ENCODE peak calls at places on chromosomes 5 and 9, in eight cellular contexts. One of them, this sample, is unnamed.

GRCh38 chr9:135617538-135617900 is 21.8 kb downstream of the GLT6D1 start:
- DNase-seq in amniotic epithelial cell: no peak
- DNase-seq in glutamatergic neuron: no peak
- DNase-seq in fibroblast of villous mesenchyme: no peak
- DNase-seq in choroid plexus epithelial cell: no peak
- DNase-seq in BE2C: no peak
- DNase-seq in NCI-H1092 treated with DMSO at 0.1 percent for 48 hours: no peak
- DNase-seq in AG09309: no peak
- DNase-seq in this sample: no peak

GRCh38 chr5:160064979-160065619 is 54.2 kb downstream of the PWWP2A start:
- DNase-seq in choroid plexus epithelial cell: no peak
- DNase-seq in BE2C: no peak
- DNase-seq in amniotic epithelial cell: no peak
- DNase-seq in AG09309: no peak
- DNase-seq in NCI-H1092 treated with DMSO at 0.1 percent for 48 hours: no peak
- DNase-seq in fibroblast of villous mesenchyme: peak
- DNase-seq in glutamatergic neuron: no peak
- DNase-seq in this sample: no peak

GRCh38 chr9:136665704-136666363 is 3.1 kb downstream of the EGFL7 start:
- DNase-seq in glutamatergic neuron: no peak
- DNase-seq in fibroblast of villous mesenchyme: no peak
- DNase-seq in AG09309: no peak
- DNase-seq in amniotic epithelial cell: no peak
- DNase-seq in choroid plexus epithelial cell: no peak
- DNase-seq in NCI-H1092 treated with DMSO at 0.1 percent for 48 hours: no peak
- DNase-seq in BE2C: no peak
- DNase-seq in this sample: no peak

GRCh38 chr5:52773342-52773741 is 14.4 kb upstream of the ITGA1 start:
- DNase-seq in BE2C: no peak
- DNase-seq in NCI-H1092 treated with DMSO at 0.1 percent for 48 hours: no peak
- DNase-seq in AG09309: no peak
- DNase-seq in glutamatergic neuron: no peak
- DNase-seq in fibroblast of villous mesenchyme: no peak
- DNase-seq in choroid plexus epithelial cell: no peak
- DNase-seq in amniotic epithelial cell: no peak
- DNase-seq in this sample: no peak

GRCh38 chr5:32326216-32326772 is 13.6 kb upstream of the MTMR12 start:
- DNase-seq in BE2C: no peak
- DNase-seq in choroid plexus epithelial cell: peak
- DNase-seq in NCI-H1092 treated with DMSO at 0.1 percent for 48 hours: no peak
- DNase-seq in amniotic epithelial cell: peak
- DNase-seq in glutamatergic neuron: no peak
- DNase-seq in fibroblast of villous mesenchyme: peak
- DNase-seq in AG09309: no peak
- DNase-seq in this sample: no peak

GRCh38 chr9:91757802-91758201 is 192.2 kb downstream of the ROR2 start:
- DNase-seq in fibroblast of villous mesenchyme: no peak
- DNase-seq in choroid plexus epithelial cell: no peak
- DNase-seq in AG09309: no peak
- DNase-seq in BE2C: no peak
- DNase-seq in amniotic epithelial cell: no peak
- DNase-seq in glutamatergic neuron: no peak
- DNase-seq in NCI-H1092 treated with DMSO at 0.1 percent for 48 hours: no peak
- DNase-seq in this sample: no peak

GRCh38 chr9:98429613-98430012 is 174.2 kb upstream of the TBC1D2 start:
- DNase-seq in fibroblast of villous mesenchyme: peak
- DNase-seq in BE2C: no peak
- DNase-seq in NCI-H1092 treated with DMSO at 0.1 percent for 48 hours: no peak
- DNase-seq in choroid plexus epithelial cell: peak
- DNase-seq in AG09309: peak
- DNase-seq in amniotic epithelial cell: peak
- DNase-seq in glutamatergic neuron: no peak
- DNase-seq in this sample: peak

GRCh38 chr5:66513130-66513529 is 83.1 kb upstream of the MAST4 start:
- DNase-seq in amniotic epithelial cell: no peak
- DNase-seq in glutamatergic neuron: no peak
- DNase-seq in choroid plexus epithelial cell: no peak
- DNase-seq in AG09309: no peak
- DNase-seq in BE2C: no peak
- DNase-seq in fibroblast of villous mesenchyme: no peak
- DNase-seq in NCI-H1092 treated with DMSO at 0.1 percent for 48 hours: no peak
- DNase-seq in this sample: no peak

GRCh38 chr9:136784249-136784996 is 6.7 kb upstream of the TMEM141 start:
- DNase-seq in choroid plexus epithelial cell: no peak
- DNase-seq in glutamatergic neuron: no peak
- DNase-seq in NCI-H1092 treated with DMSO at 0.1 percent for 48 hours: peak
- DNase-seq in BE2C: peak
- DNase-seq in amniotic epithelial cell: no peak
- DNase-seq in fibroblast of villous mesenchyme: no peak
- DNase-seq in AG09309: no peak
- DNase-seq in this sample: no peak

GRCh38 chr5:10578869-10579268 is 15.0 kb downstream of the ANKRD33B start:
- DNase-seq in glutamatergic neuron: no peak
- DNase-seq in amniotic epithelial cell: no peak
- DNase-seq in NCI-H1092 treated with DMSO at 0.1 percent for 48 hours: no peak
- DNase-seq in AG09309: no peak
- DNase-seq in choroid plexus epithelial cell: no peak
- DNase-seq in BE2C: no peak
- DNase-seq in fibroblast of villous mesenchyme: no peak
- DNase-seq in this sample: no peak

GRCh38 chr9:137757139-137757538 is 120.4 kb upstream of the CACNA1B start:
- DNase-seq in fibroblast of villous mesenchyme: peak
- DNase-seq in NCI-H1092 treated with DMSO at 0.1 percent for 48 hours: no peak
- DNase-seq in amniotic epithelial cell: no peak
- DNase-seq in choroid plexus epithelial cell: peak
- DNase-seq in BE2C: no peak
- DNase-seq in AG09309: no peak
- DNase-seq in glutamatergic neuron: no peak
- DNase-seq in this sample: no peak

GRCh38 chr5:112202694-112203093 is 216.4 kb downstream of the EPB41L4A start:
- DNase-seq in choroid plexus epithelial cell: no peak
- DNase-seq in glutamatergic neuron: no peak
- DNase-seq in BE2C: no peak
- DNase-seq in AG09309: no peak
- DNase-seq in amniotic epithelial cell: no peak
- DNase-seq in fibroblast of villous mesenchyme: no peak
- DNase-seq in NCI-H1092 treated with DMSO at 0.1 percent for 48 hours: no peak
- DNase-seq in this sample: no peak

GRCh38 chr5:149389552-149390495 is 10.7 kb upstream of the IL17B start:
- DNase-seq in choroid plexus epithelial cell: no peak
- DNase-seq in fibroblast of villous mesenchyme: peak
- DNase-seq in NCI-H1092 treated with DMSO at 0.1 percent for 48 hours: no peak
- DNase-seq in BE2C: peak
- DNase-seq in glutamatergic neuron: no peak
- DNase-seq in AG09309: no peak
- DNase-seq in amniotic epithelial cell: no peak
- DNase-seq in this sample: no peak

GRCh38 chr5:127358274-127358673 is 67.7 kb downstream of the MEGF10 start:
- DNase-seq in fibroblast of villous mesenchyme: peak
- DNase-seq in glutamatergic neuron: no peak
- DNase-seq in NCI-H1092 treated with DMSO at 0.1 percent for 48 hours: no peak
- DNase-seq in amniotic epithelial cell: peak
- DNase-seq in AG09309: peak
- DNase-seq in BE2C: no peak
- DNase-seq in choroid plexus epithelial cell: peak
- DNase-seq in this sample: peak

GRCh38 chr5:6711409-6712135 is 1.7 kb upstream of the TENT4A start:
- DNase-seq in choroid plexus epithelial cell: no peak
- DNase-seq in NCI-H1092 treated with DMSO at 0.1 percent for 48 hours: no peak
- DNase-seq in BE2C: no peak
- DNase-seq in AG09309: no peak
- DNase-seq in fibroblast of villous mesenchyme: no peak
- DNase-seq in glutamatergic neuron: no peak
- DNase-seq in amniotic epithelial cell: no peak
- DNase-seq in this sample: no peak

GRCh38 chr5:34743878-34744277 is 87.8 kb downstream of the RAI14 start:
- DNase-seq in glutamatergic neuron: no peak
- DNase-seq in AG09309: peak
- DNase-seq in fibroblast of villous mesenchyme: peak
- DNase-seq in choroid plexus epithelial cell: peak
- DNase-seq in NCI-H1092 treated with DMSO at 0.1 percent for 48 hours: no peak
- DNase-seq in BE2C: no peak
- DNase-seq in amniotic epithelial cell: peak
- DNase-seq in this sample: peak

GRCh38 chr5:54719384-54720306 is 202.1 kb downstream of the SNX18 start:
- DNase-seq in NCI-H1092 treated with DMSO at 0.1 percent for 48 hours: no peak
- DNase-seq in choroid plexus epithelial cell: peak
- DNase-seq in BE2C: no peak
- DNase-seq in AG09309: peak
- DNase-seq in amniotic epithelial cell: peak
- DNase-seq in glutamatergic neuron: no peak
- DNase-seq in fibroblast of villous mesenchyme: peak
- DNase-seq in this sample: peak

GRCh38 chr5:172564883-172565282 is 76.2 kb upstream of the NEURL1B start:
- DNase-seq in fibroblast of villous mesenchyme: no peak
- DNase-seq in choroid plexus epithelial cell: no peak
- DNase-seq in amniotic epithelial cell: no peak
- DNase-seq in AG09309: no peak
- DNase-seq in NCI-H1092 treated with DMSO at 0.1 percent for 48 hours: peak
- DNase-seq in BE2C: no peak
- DNase-seq in glutamatergic neuron: no peak
- DNase-seq in this sample: no peak

GRCh38 chr5:79011219-79011836 is 26.2 kb upstream of the ARSB start:
- DNase-seq in choroid plexus epithelial cell: peak
- DNase-seq in NCI-H1092 treated with DMSO at 0.1 percent for 48 hours: no peak
- DNase-seq in AG09309: peak
- DNase-seq in amniotic epithelial cell: peak
- DNase-seq in fibroblast of villous mesenchyme: no peak
- DNase-seq in glutamatergic neuron: no peak
- DNase-seq in BE2C: no peak
- DNase-seq in this sample: no peak

GRCh38 chr9:87386490-87386889 is 111.2 kb upstream of the DAPK1 start:
- DNase-seq in glutamatergic neuron: no peak
- DNase-seq in amniotic epithelial cell: no peak
- DNase-seq in BE2C: no peak
- DNase-seq in NCI-H1092 treated with DMSO at 0.1 percent for 48 hours: peak
- DNase-seq in AG09309: no peak
- DNase-seq in fibroblast of villous mesenchyme: no peak
- DNase-seq in choroid plexus epithelial cell: peak
- DNase-seq in this sample: no peak

GRCh38 chr9:96719538-96720315 is 58.2 kb downstream of the ZNF510 start:
- DNase-seq in amniotic epithelial cell: no peak
- DNase-seq in choroid plexus epithelial cell: no peak
- DNase-seq in glutamatergic neuron: no peak
- DNase-seq in AG09309: no peak
- DNase-seq in NCI-H1092 treated with DMSO at 0.1 percent for 48 hours: peak
- DNase-seq in fibroblast of villous mesenchyme: no peak
- DNase-seq in BE2C: peak
- DNase-seq in this sample: no peak

GRCh38 chr9:17137576-17137975 is 2.7 kb downstream of the CNTLN start:
- DNase-seq in AG09309: no peak
- DNase-seq in glutamatergic neuron: no peak
- DNase-seq in fibroblast of villous mesenchyme: peak
- DNase-seq in NCI-H1092 treated with DMSO at 0.1 percent for 48 hours: no peak
- DNase-seq in amniotic epithelial cell: peak
- DNase-seq in choroid plexus epithelial cell: peak
- DNase-seq in BE2C: no peak
- DNase-seq in this sample: no peak

GRCh38 chr5:1104327-1105006 is 7.4 kb downstream of the SLC12A7 start:
- DNase-seq in amniotic epithelial cell: no peak
- DNase-seq in glutamatergic neuron: no peak
- DNase-seq in choroid plexus epithelial cell: no peak
- DNase-seq in AG09309: no peak
- DNase-seq in fibroblast of villous mesenchyme: no peak
- DNase-seq in BE2C: no peak
- DNase-seq in NCI-H1092 treated with DMSO at 0.1 percent for 48 hours: no peak
- DNase-seq in this sample: no peak

GRCh38 chr9:128913048-128913900 is 7.5 kb upstream of the PHYHD1 start:
- DNase-seq in amniotic epithelial cell: no peak
- DNase-seq in BE2C: no peak
- DNase-seq in NCI-H1092 treated with DMSO at 0.1 percent for 48 hours: no peak
- DNase-seq in fibroblast of villous mesenchyme: no peak
- DNase-seq in choroid plexus epithelial cell: no peak
- DNase-seq in AG09309: no peak
- DNase-seq in glutamatergic neuron: no peak
- DNase-seq in this sample: no peak

GRCh38 chr5:177176175-177176704 is 42.7 kb downstream of the NSD1 start:
- DNase-seq in fibroblast of villous mesenchyme: no peak
- DNase-seq in choroid plexus epithelial cell: peak
- DNase-seq in glutamatergic neuron: no peak
- DNase-seq in NCI-H1092 treated with DMSO at 0.1 percent for 48 hours: no peak
- DNase-seq in AG09309: no peak
- DNase-seq in amniotic epithelial cell: peak
- DNase-seq in BE2C: no peak
- DNase-seq in this sample: no peak

GRCh38 chr9:92406506-92406905 is 2.1 kb upstream of the OGN start:
- DNase-seq in amniotic epithelial cell: peak
- DNase-seq in AG09309: no peak
- DNase-seq in BE2C: no peak
- DNase-seq in glutamatergic neuron: no peak
- DNase-seq in choroid plexus epithelial cell: peak
- DNase-seq in fibroblast of villous mesenchyme: peak
- DNase-seq in NCI-H1092 treated with DMSO at 0.1 percent for 48 hours: no peak
- DNase-seq in this sample: no peak

This sample was measured in GM04504.